ENCODE peak calls at places on chromosomes 12 and 14, in eight cellular contexts. X is NB4, B is WTC11, V is NCI-H345, C is A172, M is left lung, Q is mesendoderm, J is amniotic stem cell. G is an unnamed sample.

GRCh38 chr14:59275668-59276067 is 87.2 kb downstream of the DAAM1 start:
- DNase-seq in Q (no peak), M (no peak), J (peak; percentile 37), X (peak; percentile 71), B (no peak), C (peak; percentile 78), V (no peak), G (no peak)

GRCh38 chr12:79451365-79451764 is 239.4 kb downstream of the PAWR start:
- DNase-seq in Q (no peak), J (no peak), X (no peak), B (no peak), C (no peak), M (no peak), V (no peak), G (no peak)

GRCh38 chr12:124786065-124786964 is 77.3 kb downstream of the SCARB1 start:
- DNase-seq in V (no peak), M (no peak), X (no peak), B (peak; percentile 87), Q (peak; percentile 95), C (peak; percentile 83), J (peak; percentile 81), G (peak; percentile 82)

GRCh38 chr12:98425859-98426258 is 89.5 kb upstream of the TMPO start:
- DNase-seq in Q (peak; percentile 77), X (no peak), M (no peak), V (no peak), J (no peak), C (no peak), B (no peak), G (peak; percentile 13)

GRCh38 chr12:1197264-1198018 is 206.4 kb downstream of the ERC1 start:
- DNase-seq in V (no peak), C (peak; percentile 4), X (no peak), B (no peak), M (no peak), Q (no peak), J (no peak), G (no peak)

GRCh38 chr14:95463173-95463901 is 53.1 kb downstream of the SYNE3 start:
- DNase-seq in J (no peak), V (peak; percentile 98), C (no peak), X (no peak), Q (no peak), B (no peak), M (no peak), G (no peak)

GRCh38 chr14:52266179-52266578 is 1.3 kb upstream of the PTGDR start:
- DNase-seq in V (no peak), X (no peak), C (no peak), M (no peak), J (no peak), B (no peak), Q (no peak), G (no peak)

GRCh38 chr14:103057028-103057371 is 349 bp downstream of the CDC42BPB start:
- DNase-seq in J (no peak), B (no peak), X (peak; percentile 49), V (no peak), Q (peak; percentile 26), C (no peak), M (peak; percentile 85), G (no peak)

GRCh38 chr14:99768381-99768780 is 24.8 kb upstream of the EML1 start:
- DNase-seq in C (no peak), M (no peak), X (peak; percentile 27), J (no peak), B (no peak), V (no peak), Q (peak; percentile 31), G (no peak)